ENCODE peak calls at places on chromosome 10, in eight cellular contexts. K is HT1080; H is ELR; D is kidney epithelial cell; G is stimulated activated CD4-positive, alpha-beta T cell treated with anti-CD3 and anti-CD28 coated beads, Interleukin-15, amount 100 ng/mL, for 24 hours; Y is nephron progenitor cell; A is progenitor cell of endocrine pancreas; Z is GM04504. W is an unnamed sample.

GRCh38 chr10:88243847-88244730 is 339.0 kb downstream of the RNLS start:
- DNase-seq in K (no peak), H (peak; percentile 47), D (no peak), G (no peak), Y (no peak), A (no peak), Z (no peak), W (no peak)

GRCh38 chr10:125450218-125450617 is 232.7 kb downstream of the TEX36 start:
- DNase-seq in K (no peak), H (no peak), D (no peak), G (no peak), Y (no peak), A (no peak), Z (no peak), W (no peak)

GRCh38 chr10:70368774-70369482 is 13.5 kb downstream of the LRRC20 start:
- DNase-seq in K (no peak), H (no peak), D (no peak), G (no peak), Y (peak; percentile 36), A (no peak), Z (no peak), W (no peak)

GRCh38 chr10:4083509-4084003 is 298.5 kb upstream of the KLF6 start:
- DNase-seq in K (no peak), H (no peak), D (no peak), G (no peak), Y (no peak), A (no peak), Z (no peak), W (no peak)

GRCh38 chr10:95818663-95819062 is 62.7 kb downstream of the ENTPD1 start:
- DNase-seq in K (peak; percentile 50), H (peak; percentile 81), D (peak; percentile 89), G (no peak), Y (no peak), A (no peak), Z (peak; percentile 33), W (peak; percentile 57)

GRCh38 chr10:69248117-69248730 is 28.1 kb downstream of the HKDC1 start:
- DNase-seq in K (no peak), H (no peak), D (no peak), G (no peak), Y (no peak), A (no peak), Z (no peak), W (no peak)

GRCh38 chr10:4775808-4776207 is 50.2 kb upstream of the AKR1E2 start:
- DNase-seq in K (peak; percentile 63), H (peak; percentile 82), D (no peak), G (no peak), Y (no peak), A (no peak), Z (peak; percentile 67), W (no peak)

GRCh38 chr10:112721080-112721698 is 228.9 kb upstream of the TCF7L2 start:
- DNase-seq in K (peak; percentile 48), H (peak; percentile 59), D (no peak), G (no peak), Y (peak; percentile 7), A (no peak), Z (no peak), W (no peak)

W was measured in AG09319.